ENCODE peak calls at places on chromosomes 1 and 21, in four cellular contexts. G, P, E and K are unnamed samples.

GRCh38 chr21:28636988-28637691 is 355.5 kb downstream of the LTN1 start:
- DNase-seq in G (peak; percentile 10), P (no peak), E (no peak), K (no peak)

GRCh38 chr1:225769687-225770086 is 7.9 kb upstream of the SRP9 start:
- DNase-seq in G (no peak), P (no peak), E (no peak), K (no peak)

GRCh38 chr1:83860506-83861221 is 138.3 kb downstream of the TTLL7 start:
- DNase-seq in G (peak; percentile 93), P (peak; percentile 85), E (peak; percentile 41), K (peak; percentile 6)

GRCh38 chr1:228163004-228163753 is 2.4 kb upstream of the IBA57 start:
- DNase-seq in G (peak; percentile 65), P (peak; percentile 75), E (no peak), K (no peak)

GRCh38 chr1:7783178-7783711 is 846 bp upstream of the PER3 start:
- DNase-seq in G (peak; percentile 52), P (peak; percentile 86), E (peak; percentile 41), K (no peak)

GRCh38 chr1:108503062-108503740 is 53.1 kb downstream of the NBPF6 start:
- DNase-seq in G (no peak), P (no peak), E (no peak), K (no peak)

GRCh38 chr1:204834329-204834728 is 36.3 kb upstream of the NFASC start:
- DNase-seq in G (no peak), P (peak; percentile 32), E (no peak), K (no peak)

GRCh38 chr21:45537111-45537745 is 5.0 kb downstream of the SLC19A1 start:
- DNase-seq in G (no peak), P (peak; percentile 50), E (no peak), K (no peak)

GRCh38 chr21:44987301-44987885 is 47.6 kb downstream of the SLX9 start:
- DNase-seq in G (no peak), P (no peak), E (no peak), K (no peak)

GRCh38 chr1:222815367-222815765 is 527 bp downstream of the DISP1 start:
- DNase-seq in G (peak; percentile 53), P (peak; percentile 77), E (no peak), K (no peak)

GRCh38 chr1:66334311-66334710 is 199.6 kb upstream of the SGIP1 start:
- DNase-seq in G (no peak), P (no peak), E (no peak), K (no peak)

GRCh38 chr1:178740491-178740890 is 15.4 kb downstream of the RALGPS2 start:
- DNase-seq in G (no peak), P (no peak), E (no peak), K (no peak)

GRCh38 chr1:14543191-14543849 is 55.2 kb upstream of the KAZN start:
- DNase-seq in G (no peak), P (no peak), E (no peak), K (no peak)

GRCh38 chr1:39642796-39643195 is 3.4 kb upstream of the HEYL start:
- DNase-seq in G (no peak), P (no peak), E (no peak), K (no peak)

GRCh38 chr1:15755643-15756040 is 3.0 kb upstream of the FBLIM1 start:
- DNase-seq in G (no peak), P (no peak), E (no peak), K (no peak)